ENCODE peak calls at places on chromosomes 12 and 14, in ten cellular contexts. P is HCT116; E is SJCRH30; W is effector CD8-positive, alpha-beta T cell; C is substantia nigra; R is tibial nerve; K is stimulated activated CD8-positive, alpha-beta memory T cell treated with anti-CD3 and anti-CD28 coated beads, Interleukin-4, amount 100 ng/mL, for 24 hours; F is activated CD8-positive, alpha-beta memory T cell treated with anti-CD3 and anti-CD28 coated beads for 1 hour; T is NCI-H2029 treated with DMSO at 0.1 percent for 48 hours; A is mesothelial cell of epicardium. I is an unnamed sample.

GRCh38 chr14:105589161-105589925 is 63.0 kb downstream of the TMEM121 start:
- DNase-seq in F (no peak), R (no peak), T (no peak), C (no peak), A (no peak), E (no peak), W (no peak), P (no peak), K (no peak), I (no peak)

GRCh38 chr14:54085137-54085810 is 128.6 kb upstream of the BMP4 start:
- DNase-seq in C (no peak), R (no peak), A (no peak), K (no peak), T (no peak), F (no peak), E (no peak), W (no peak), P (no peak), I (no peak)

GRCh38 chr12:112236386-112236785 is 111.0 kb downstream of the TRAFD1 start:
- DNase-seq in E (no peak), A (no peak), W (no peak), C (no peak), T (no peak), F (no peak), P (no peak), R (no peak), K (no peak), I (no peak)

GRCh38 chr14:70152081-70152480 is 36.7 kb downstream of the SLC8A3 start:
- DNase-seq in E (no peak), W (no peak), T (no peak), P (no peak), R (no peak), C (no peak), F (no peak), A (no peak), K (no peak), I (no peak)

GRCh38 chr12:128817115-128818015 is 6.4 kb downstream of the SLC15A4 start:
- DNase-seq in T (peak), K (no peak), A (no peak), R (no peak), E (no peak), W (no peak), C (peak), F (no peak), P (no peak), I (no peak)

GRCh38 chr12:124386059-124386458 is 91.2 kb downstream of the RFLNA start:
- DNase-seq in R (no peak), T (no peak), C (no peak), F (no peak), W (no peak), P (no peak), A (no peak), E (peak), K (no peak), I (no peak)

GRCh38 chr12:117343296-117343695 is 18.1 kb downstream of the NOS1 start:
- DNase-seq in C (no peak), A (no peak), P (no peak), W (no peak), F (no peak), E (no peak), R (no peak), K (no peak), T (no peak), I (no peak)

GRCh38 chr14:102493096-102493495 is 16.5 kb downstream of the ANKRD9 start:
- DNase-seq in W (no peak), A (no peak), C (no peak), R (no peak), E (no peak), F (no peak), P (no peak), T (no peak), K (no peak), I (no peak)

GRCh38 chr12:50200507-50201273 is 33.5 kb upstream of the CERS5 start:
- DNase-seq in T (no peak), E (peak), K (no peak), R (no peak), A (no peak), P (no peak), F (no peak), W (no peak), C (no peak), I (peak)

GRCh38 chr12:126772171-126772864 is 1494.7 kb upstream of the TMEM132C start:
- DNase-seq in A (no peak), T (no peak), C (no peak), R (no peak), K (peak), E (peak), W (no peak), P (peak), F (peak), I (peak)

GRCh38 chr14:49659526-49660455 is 24.7 kb upstream of the DNAAF2 start:
- DNase-seq in E (no peak), P (no peak), K (no peak), F (no peak), T (no peak), C (no peak), A (no peak), R (no peak), W (no peak), I (no peak)

GRCh38 chr12:51389302-51389999 is 1.8 kb downstream of the GALNT6 start:
- DNase-seq in P (no peak), W (no peak), A (no peak), T (no peak), E (no peak), F (no peak), C (no peak), R (no peak), K (no peak), I (no peak)

GRCh38 chr14:77120771-77121743 is 20.5 kb downstream of the ZDHHC22 start:
- DNase-seq in F (no peak), P (no peak), R (no peak), K (no peak), E (no peak), W (no peak), T (peak), A (no peak), C (peak), I (no peak)

GRCh38 chr14:50530358-50530757 is 2.0 kb downstream of the MAP4K5 start:
- DNase-seq in W (no peak), E (no peak), F (no peak), T (no peak), K (no peak), P (no peak), A (no peak), C (no peak), R (no peak), I (no peak)

GRCh38 chr12:30754383-30754749 is 385 bp downstream of the CAPRIN2 start:
- DNase-seq in K (no peak), W (no peak), C (no peak), E (no peak), T (peak), R (peak), F (no peak), P (no peak), A (no peak), I (no peak)

GRCh38 chr12:118404876-118405521 is 28.6 kb downstream of the SUDS3 start:
- DNase-seq in P (peak), K (peak), C (peak), E (peak), A (peak), F (peak), R (peak), W (peak), T (peak), I (peak)

GRCh38 chr14:102215071-102215470 is 75.4 kb downstream of the WDR20 start:
- DNase-seq in T (peak), C (peak), K (no peak), F (no peak), P (no peak), W (no peak), E (no peak), R (peak), A (no peak), I (no peak)

GRCh38 chr14:75851574-75851866 is 130.3 kb downstream of the TGFB3 start:
- DNase-seq in W (no peak), F (no peak), P (no peak), T (no peak), K (no peak), A (no peak), E (no peak), C (no peak), R (no peak), I (no peak)

GRCh38 chr12:132647858-132648257 is 29.3 kb downstream of the P2RX2 start:
- DNase-seq in T (no peak), K (no peak), W (no peak), A (no peak), F (no peak), E (no peak), P (no peak), C (no peak), R (no peak), I (no peak)

GRCh38 chr12:93266-94005 is 26.9 kb downstream of the IQSEC3 start:
- DNase-seq in P (no peak), A (no peak), W (no peak), K (no peak), C (no peak), T (no peak), E (no peak), R (no peak), F (no peak), I (no peak)

GRCh38 chr12:40253936-40254335 is 29.1 kb downstream of the LRRK2 start:
- DNase-seq in C (no peak), P (no peak), E (no peak), K (no peak), A (no peak), F (no peak), T (no peak), W (no peak), R (no peak), I (no peak)

GRCh38 chr14:104970231-104971068 is 7.7 kb downstream of the AHNAK2 start:
- DNase-seq in A (no peak), E (peak), T (no peak), K (no peak), R (peak), C (no peak), W (no peak), P (peak), F (no peak), I (peak)

GRCh38 chr14:94027566-94028449 is 1.7 kb downstream of the OTUB2 start:
- DNase-seq in W (no peak), T (no peak), F (no peak), A (no peak), R (no peak), E (no peak), C (no peak), K (no peak), P (no peak), I (no peak)

GRCh38 chr14:89004195-89004594 is 179.7 kb downstream of the TTC8 start:
- DNase-seq in C (no peak), F (no peak), W (no peak), E (no peak), A (no peak), T (no peak), P (no peak), K (no peak), R (no peak), I (no peak)

GRCh38 chr14:52328286-52328685 is 14.2 kb downstream of the PTGER2 start:
- DNase-seq in C (no peak), K (no peak), R (no peak), P (no peak), T (no peak), A (no peak), W (no peak), E (no peak), F (no peak), I (no peak)

GRCh38 chr12:497501-498160 is 37.9 kb downstream of the B4GALNT3 start:
- DNase-seq in P (no peak), E (no peak), A (no peak), F (no peak), C (no peak), K (no peak), W (no peak), T (no peak), R (no peak), I (no peak)

GRCh38 chr14:100891051-100891450 is 12.5 kb downstream of the RTL1 start:
- DNase-seq in T (no peak), K (no peak), P (no peak), F (no peak), A (peak), R (no peak), W (no peak), E (no peak), C (no peak), I (no peak)

GRCh38 chr14:78725086-78725485 is 554.9 kb downstream of the NRXN3 start:
- DNase-seq in T (no peak), E (no peak), A (no peak), P (no peak), R (no peak), K (no peak), W (no peak), F (no peak), C (no peak), I (no peak)

GRCh38 chr12:79252358-79253075 is 387.9 kb downstream of the SYT1 start:
- DNase-seq in R (no peak), C (no peak), P (no peak), T (no peak), A (no peak), W (no peak), K (no peak), F (no peak), E (peak), I (no peak)